ENCODE peak calls at places on chromosome 5, in seven cellular contexts. L is K562, X is transverse colon, N is A549, I is tibial nerve, J is HepG2, G is SK-N-SH. F is an unnamed sample.

GRCh38 chr5:176906796-176907195 is 7.7 kb upstream of the HK3 start:
- DNase-seq in N (no peak), G (no peak), X (no peak), I (no peak), L (no peak), J (no peak), F (no peak)

GRCh38 chr5:43428034-43428712 is 16.0 kb upstream of the CCL28 start:
- DNase-seq in G (no peak), J (no peak), N (no peak), I (no peak), L (no peak), X (no peak), F (no peak)

GRCh38 chr5:144427871-144428270 is 257.2 kb downstream of the KCTD16 start:
- DNase-seq in G (no peak), N (no peak), L (no peak), X (no peak), J (no peak), I (no peak), F (no peak)

GRCh38 chr5:1334831-1335539 is 9.9 kb downstream of the CLPTM1L start:
- DNase-seq in N (no peak), X (no peak), J (no peak), L (no peak), G (no peak), I (no peak), F (no peak)

GRCh38 chr5:84724683-84725082 is 340.0 kb upstream of the EDIL3 start:
- DNase-seq in N (no peak), L (no peak), G (no peak), J (no peak), I (no peak), X (no peak), F (no peak)

GRCh38 chr5:27124590-27124989 is 86.2 kb upstream of the CDH9 start:
- DNase-seq in I (no peak), X (no peak), L (peak; percentile 11), J (peak; percentile 20), N (peak; percentile 21), G (peak; percentile 45), F (no peak)

GRCh38 chr5:31553863-31554262 is 21.8 kb downstream of the C5orf22 start:
- DNase-seq in I (no peak), G (no peak), N (no peak), L (no peak), X (no peak), J (no peak), F (no peak)

GRCh38 chr5:135150767-135151166 is 116.7 kb upstream of the PITX1 start:
- DNase-seq in G (no peak), N (no peak), L (no peak), J (no peak), X (no peak), I (no peak), F (no peak)

GRCh38 chr5:89255845-89256463 is 373.0 kb upstream of the MEF2C start:
- DNase-seq in J (no peak), L (peak; percentile 55), G (no peak), N (peak; percentile 3), X (no peak), I (no peak), F (no peak)

GRCh38 chr5:177537389-177538361 is 16.7 kb downstream of the FAM193B start:
- DNase-seq in L (no peak), I (no peak), X (peak; percentile 40), G (no peak), N (peak; percentile 65), J (no peak), F (no peak)

GRCh38 chr5:111584651-111585050 is 72.3 kb upstream of the STARD4 start:
- DNase-seq in I (no peak), G (no peak), X (no peak), N (no peak), J (no peak), L (peak; percentile 12), F (no peak)

GRCh38 chr5:137954131-137954879 is 65.0 kb downstream of the PKD2L2 start:
- DNase-seq in X (peak; percentile 15), G (peak; percentile 14), L (no peak), J (no peak), I (no peak), N (peak; percentile 55), F (no peak)

GRCh38 chr5:140220032-140220697 is 45.2 kb downstream of the CYSTM1 start:
- DNase-seq in N (no peak), L (no peak), I (no peak), J (no peak), G (no peak), X (no peak), F (no peak)

GRCh38 chr5:16471387-16471786 is 5.8 kb upstream of the ZNF622 start:
- DNase-seq in I (no peak), L (no peak), N (no peak), X (no peak), J (no peak), G (no peak), F (no peak)

GRCh38 chr5:34657550-34657921 is 1.4 kb downstream of the RAI14 start:
- DNase-seq in N (peak; percentile 21), G (peak; percentile 38), X (peak; percentile 13), J (peak; percentile 16), L (no peak), I (no peak), F (no peak)

GRCh38 chr5:125321654-125322053 is 575.2 kb upstream of the ZNF608 start:
- DNase-seq in I (no peak), L (no peak), X (no peak), N (no peak), J (no peak), G (no peak), F (no peak)

GRCh38 chr5:81782811-81783210 is 31.9 kb upstream of the SSBP2 start:
- DNase-seq in L (no peak), G (no peak), N (no peak), I (no peak), J (no peak), X (no peak), F (no peak)

GRCh38 chr5:84480873-84481637 is 96.4 kb upstream of the EDIL3 start:
- DNase-seq in N (no peak), L (no peak), X (no peak), J (no peak), I (no peak), G (no peak), F (no peak)

GRCh38 chr5:15499528-15500325 is at the start of gene FBXL7:
- DNase-seq in J (peak; percentile 4), I (peak; percentile 67), G (peak; percentile 90), N (peak; percentile 28), X (peak; percentile 55), L (no peak), F (peak; percentile 37)

DNA sequence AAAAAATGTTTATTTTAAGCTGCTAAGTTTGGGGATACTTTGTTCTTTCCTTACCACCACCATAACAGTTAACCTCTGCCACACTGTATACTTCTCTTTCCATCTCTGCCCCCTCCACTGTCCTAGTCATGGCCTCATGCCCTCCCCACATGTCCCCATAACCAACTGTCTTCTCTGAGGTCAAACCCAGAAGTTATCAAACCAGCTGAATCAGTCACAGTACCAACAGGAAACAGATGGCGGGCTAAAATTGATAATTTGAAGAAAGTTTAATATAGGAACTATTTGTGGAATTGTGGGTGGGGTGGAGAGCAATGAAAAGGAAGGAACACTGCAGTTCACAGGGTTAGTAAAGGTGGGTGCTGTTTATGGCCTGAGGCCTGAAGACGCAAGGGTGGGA is 5.7 kb upstream of the DCTN4 start:
- DNase-seq in J (no peak), G (no peak), L (no peak), I (no peak), N (no peak), X (no peak), F (no peak)
- H3K4me1 ChIP-seq in J (peaks cover 51% of the 10 kb centered on the region), G (peaks cover 14% of the 10 kb centered on the region), L (peaks cover 6% of the 10 kb centered on the region), I (peaks cover 6% of the 10 kb centered on the region), N (no peaks in the 10 kb centered on the region), X (no peaks in the 10 kb centered on the region), F (peaks cover 1% of the 10 kb centered on the region)

GRCh38 chr5:94245608-94246007 is 372.8 kb downstream of the KIAA0825 start:
- DNase-seq in N (no peak), I (no peak), L (no peak), G (no peak), X (no peak), J (no peak), F (no peak)

GRCh38 chr5:94249430-94249829 is 369.0 kb downstream of the KIAA0825 start:
- DNase-seq in L (no peak), X (no peak), N (no peak), G (no peak), I (no peak), J (no peak), F (no peak)

GRCh38 chr5:94254214-94254613 is 364.2 kb downstream of the KIAA0825 start:
- DNase-seq in J (no peak), X (no peak), L (no peak), N (no peak), I (no peak), G (no peak), F (no peak)

GRCh38 chr5:94243612-94244011 is 374.8 kb downstream of the KIAA0825 start:
- DNase-seq in J (no peak), L (no peak), I (no peak), G (no peak), N (no peak), X (no peak), F (no peak)

DNA sequence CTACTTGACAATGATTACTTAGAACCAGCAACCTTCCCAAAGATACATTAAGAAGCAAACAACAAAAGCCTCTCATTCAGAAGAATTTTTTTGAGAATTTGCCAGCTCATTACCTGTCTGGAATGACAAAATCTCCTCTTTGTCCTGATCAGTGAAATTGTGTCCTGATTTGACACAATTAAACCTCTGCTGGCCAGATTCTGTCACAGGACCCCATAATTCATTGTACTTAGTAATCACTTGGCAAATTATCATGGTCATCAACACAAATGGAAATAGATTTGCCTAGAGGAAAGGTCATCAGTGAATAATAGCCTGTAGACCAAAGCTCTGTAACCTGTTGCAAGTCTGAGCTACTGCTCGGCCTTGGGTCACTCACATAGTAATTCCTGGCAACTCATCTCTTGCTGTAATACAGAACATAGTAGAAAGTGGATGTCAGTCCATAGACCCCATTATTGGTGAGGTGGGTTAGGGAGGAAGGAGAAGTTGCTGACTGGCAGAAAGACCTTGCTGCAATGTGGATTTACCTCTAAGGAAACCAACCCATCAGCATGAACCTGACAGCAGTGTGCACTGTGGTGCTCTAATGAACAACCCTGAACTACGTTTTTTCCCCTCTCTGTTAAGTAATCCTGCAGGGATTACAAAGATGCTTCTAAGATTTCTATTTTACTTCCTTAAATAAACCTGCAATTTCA is 370.1 kb downstream of the KIAA0825 start:
- DNase-seq in N (no peak), L (no peak), X (no peak), J (no peak), G (no peak), I (no peak), F (no peak)
- TF ChIP-seq EP300 in N (no peak), L (no peak), X (no peak), J (no peak), G (no peak), I (no peak), F (no peak)

DNA sequence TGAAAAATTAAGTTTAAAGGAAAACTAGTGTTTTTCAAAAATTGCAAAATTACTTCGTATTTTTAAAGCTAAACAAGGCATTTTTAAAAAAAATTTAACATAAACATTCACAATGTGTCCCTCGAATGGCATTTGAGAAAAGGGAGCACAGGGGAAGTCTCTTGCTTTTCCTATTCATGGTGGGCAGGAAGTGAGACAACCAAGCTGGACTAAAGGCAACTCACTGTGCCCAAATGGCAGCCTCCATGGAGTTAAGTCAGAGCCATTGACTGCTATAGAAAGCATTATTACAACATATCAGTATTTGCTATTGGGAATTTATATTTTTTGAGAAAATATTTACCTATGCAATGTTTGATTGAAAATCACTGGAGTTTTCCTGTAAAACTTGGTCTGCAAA is 8.3 kb downstream of the HNRNPH1 start:
- DNase-seq in I (no peak), X (no peak), L (peak; percentile 5), N (no peak), J (no peak), G (no peak), F (no peak)
- H3K4me1 ChIP-seq in I (peaks cover 23% of the 10 kb centered on the region), X (peaks cover 24% of the 10 kb centered on the region), L (peaks cover 25% of the 10 kb centered on the region), N (peaks cover 74% of the 10 kb centered on the region), J (peaks cover 86% of the 10 kb centered on the region), G (peaks cover 20% of the 10 kb centered on the region), F (peaks cover 99% of the 10 kb centered on the region)

GRCh38 chr5:110002652-110003051 is 312.9 kb downstream of the MAN2A1 start:
- DNase-seq in X (no peak), I (no peak), L (no peak), J (no peak), G (no peak), N (no peak), F (no peak)
- TF ChIP-seq EP300 in X (no peak), I (no peak), L (no peak), J (no peak), G (no peak), N (no peak), F (no peak)

F was measured in stomach.